ENCODE peak calls at places on chromosome 7, in seven cellular contexts. B, S, E, P, Z, C and T are unnamed samples.
A peak's percentile ranks its signal among the peaks of the same experiment; 100 is the strongest.

GRCh38 chr7:75038508-75038907 is 35.1 kb downstream of the RCC1L start:
- DNase-seq in E (no peak), P (no peak), S (no peak), B (peak; percentile 36), Z (no peak), C (no peak), T (no peak)

GRCh38 chr7:132004528-132004927 is 448.1 kb upstream of the PODXL start:
- DNase-seq in S (no peak), E (no peak), B (peak; percentile 79), P (peak; percentile 24), Z (no peak), C (peak; percentile 63), T (peak; percentile 10)

GRCh38 chr7:40944981-40945585 is 757.8 kb downstream of the INHBA start:
- DNase-seq in E (no peak), S (no peak), C (no peak), B (no peak), P (no peak), Z (no peak), T (peak; percentile 53)

GRCh38 chr7:17304926-17305325 is 6.5 kb downstream of the AHR start:
- DNase-seq in Z (no peak), S (no peak), E (no peak), C (peak; percentile 28), B (no peak), P (peak; percentile 94), T (peak; percentile 95)

GRCh38 chr7:55310626-55311025 is 54.5 kb upstream of the LANCL2 start:
- DNase-seq in P (no peak), E (no peak), Z (no peak), C (no peak), B (no peak), S (no peak), T (no peak)

GRCh38 chr7:142188159-142188558 is 69.7 kb downstream of the PRSS58 start:
- DNase-seq in C (no peak), S (no peak), Z (no peak), E (no peak), B (no peak), P (peak; percentile 11), T (peak; percentile 49)

GRCh38 chr7:34058791-34059550 is 153.6 kb downstream of the BMPER start:
- DNase-seq in B (no peak), E (peak; percentile 56), C (no peak), S (no peak), P (peak; percentile 48), Z (no peak), T (peak; percentile 33)

GRCh38 chr7:11437987-11438386 is 394.0 kb downstream of the THSD7A start:
- DNase-seq in Z (no peak), B (no peak), E (no peak), S (no peak), C (no peak), P (peak; percentile 54), T (peak; percentile 45)

GRCh38 chr7:138442822-138443221 is 17.2 kb upstream of the TRIM24 start:
- DNase-seq in P (no peak), C (no peak), S (no peak), B (no peak), Z (no peak), E (no peak), T (no peak)

GRCh38 chr7:1843271-1843861 is 173.3 kb downstream of the ELFN1 start:
- DNase-seq in C (no peak), P (no peak), B (peak; percentile 5), S (no peak), E (no peak), Z (no peak), T (no peak)

GRCh38 chr7:35725280-35725680 is 30.3 kb upstream of the HERPUD2 start:
- DNase-seq in C (no peak), P (no peak), S (no peak), E (no peak), B (no peak), Z (no peak), T (no peak)

GRCh38 chr7:40027545-40027944 is 77.5 kb downstream of the CDK13 start:
- DNase-seq in B (no peak), P (no peak), S (no peak), E (no peak), C (no peak), Z (no peak), T (no peak)

GRCh38 chr7:111050885-111051416 is 40.0 kb upstream of the LRRN3 start:
- DNase-seq in B (no peak), C (no peak), E (no peak), P (no peak), Z (no peak), S (no peak), T (no peak)

GRCh38 chr7:4045450-4045849 is 636.6 kb upstream of the FOXK1 start:
- DNase-seq in E (peak; percentile 18), S (no peak), P (no peak), C (no peak), Z (no peak), B (no peak), T (no peak)

GRCh38 chr7:29843738-29844137 is 37.4 kb downstream of the WIPF3 start:
- DNase-seq in P (no peak), S (no peak), C (no peak), B (no peak), Z (no peak), E (no peak), T (no peak)